ENCODE peak calls at places on chromosome 14, in five cellular contexts. One of them, this sample, is unnamed.

GRCh38 chr14:103348154-103348553 is 14.1 kb downstream of the EIF5 start:
- DNase-seq in astrocyte of the spinal cord: peak; percentile 53
- DNase-seq in hepatocyte: no peak
- DNase-seq in AG10803: no peak
- DNase-seq in epithelial cell of esophagus: no peak
- DNase-seq in this sample: no peak

GRCh38 chr14:65038966-65039365 is 52.3 kb downstream of the FNTB start:
- DNase-seq in hepatocyte: no peak
- DNase-seq in epithelial cell of esophagus: no peak
- DNase-seq in AG10803: no peak
- DNase-seq in astrocyte of the spinal cord: no peak
- DNase-seq in this sample: no peak

GRCh38 chr14:93430889-93431670 is at the start of gene UNC79:
- DNase-seq in epithelial cell of esophagus: peak; percentile 24
- DNase-seq in astrocyte of the spinal cord: no peak
- DNase-seq in hepatocyte: peak; percentile 76
- DNase-seq in AG10803: no peak
- DNase-seq in this sample: peak; percentile 1

GRCh38 chr14:55671641-55672040 is 91.6 kb downstream of the KTN1 start:
- DNase-seq in AG10803: peak; percentile 11
- DNase-seq in hepatocyte: no peak
- DNase-seq in astrocyte of the spinal cord: no peak
- DNase-seq in epithelial cell of esophagus: no peak
- DNase-seq in this sample: no peak

GRCh38 chr14:67764496-67764895 is 51.9 kb downstream of the ZFYVE26 start:
- DNase-seq in hepatocyte: peak; percentile 41
- DNase-seq in AG10803: no peak
- DNase-seq in epithelial cell of esophagus: peak; percentile 43
- DNase-seq in astrocyte of the spinal cord: no peak
- DNase-seq in this sample: no peak

GRCh38 chr14:90548455-90548854 is 151.6 kb downstream of the CALM1 start:
- DNase-seq in hepatocyte: no peak
- DNase-seq in AG10803: no peak
- DNase-seq in epithelial cell of esophagus: no peak
- DNase-seq in astrocyte of the spinal cord: no peak
- DNase-seq in this sample: no peak

GRCh38 chr14:105343194-105343593 is 28.6 kb downstream of the PACS2 start:
- DNase-seq in AG10803: no peak
- DNase-seq in hepatocyte: no peak
- DNase-seq in astrocyte of the spinal cord: no peak
- DNase-seq in epithelial cell of esophagus: no peak
- DNase-seq in this sample: no peak

GRCh38 chr14:101184562-101184961 is 281.0 kb upstream of the RTL1 start:
- DNase-seq in epithelial cell of esophagus: no peak
- DNase-seq in AG10803: no peak
- DNase-seq in astrocyte of the spinal cord: no peak
- DNase-seq in hepatocyte: no peak
- DNase-seq in this sample: no peak

GRCh38 chr14:74595006-74595735 is 16.9 kb downstream of the LTBP2 start:
- DNase-seq in epithelial cell of esophagus: no peak
- DNase-seq in astrocyte of the spinal cord: peak; percentile 68
- DNase-seq in AG10803: peak; percentile 93
- DNase-seq in hepatocyte: no peak
- DNase-seq in this sample: peak; percentile 90

GRCh38 chr14:100138082-100138787 is 21.2 kb downstream of the DEGS2 start:
- DNase-seq in astrocyte of the spinal cord: no peak
- DNase-seq in hepatocyte: no peak
- DNase-seq in AG10803: no peak
- DNase-seq in epithelial cell of esophagus: no peak
- DNase-seq in this sample: no peak

GRCh38 chr14:104081951-104082464 is 3.5 kb upstream of the ASPG start:
- DNase-seq in astrocyte of the spinal cord: no peak
- DNase-seq in hepatocyte: no peak
- DNase-seq in AG10803: no peak
- DNase-seq in epithelial cell of esophagus: no peak
- DNase-seq in this sample: no peak

GRCh38 chr14:99522457-99522891 is 41.3 kb downstream of the CCNK start:
- DNase-seq in astrocyte of the spinal cord: peak; percentile 47
- DNase-seq in epithelial cell of esophagus: peak; percentile 43
- DNase-seq in hepatocyte: peak; percentile 81
- DNase-seq in AG10803: peak; percentile 60
- DNase-seq in this sample: peak; percentile 49

GRCh38 chr14:45089813-45090212 is 5.9 kb downstream of the PRPF39 start:
- DNase-seq in AG10803: peak; percentile 23
- DNase-seq in hepatocyte: no peak
- DNase-seq in astrocyte of the spinal cord: peak; percentile 40
- DNase-seq in epithelial cell of esophagus: peak; percentile 87
- DNase-seq in this sample: no peak

GRCh38 chr14:105532735-105533141 is 6.4 kb downstream of the TMEM121 start:
- DNase-seq in hepatocyte: peak; percentile 4
- DNase-seq in epithelial cell of esophagus: no peak
- DNase-seq in AG10803: peak; percentile 17
- DNase-seq in astrocyte of the spinal cord: no peak
- DNase-seq in this sample: peak; percentile 41

GRCh38 chr14:99524804-99525698 is 43.8 kb downstream of the CCNK start:
- DNase-seq in epithelial cell of esophagus: peak; percentile 60
- DNase-seq in AG10803: peak; percentile 48
- DNase-seq in hepatocyte: peak; percentile 69
- DNase-seq in astrocyte of the spinal cord: peak; percentile 50
- DNase-seq in this sample: peak; percentile 69

GRCh38 chr14:87161502-87161901 is 831.5 kb downstream of the GALC start:
- DNase-seq in hepatocyte: no peak
- DNase-seq in AG10803: no peak
- DNase-seq in epithelial cell of esophagus: no peak
- DNase-seq in astrocyte of the spinal cord: no peak
- DNase-seq in this sample: no peak

GRCh38 chr14:24631749-24632335 is 2.1 kb downstream of the GZMB start:
- DNase-seq in hepatocyte: no peak
- DNase-seq in astrocyte of the spinal cord: no peak
- DNase-seq in AG10803: no peak
- DNase-seq in epithelial cell of esophagus: no peak
- DNase-seq in this sample: no peak

GRCh38 chr14:68979722-68980552 is 835 bp upstream of the ACTN1 start:
- DNase-seq in astrocyte of the spinal cord: peak; percentile 56
- DNase-seq in AG10803: peak; percentile 70
- DNase-seq in hepatocyte: peak; percentile 65
- DNase-seq in epithelial cell of esophagus: peak; percentile 64
- DNase-seq in this sample: peak; percentile 22

GRCh38 chr14:54420478-54421116 is 20.6 kb downstream of the CNIH1 start:
- DNase-seq in astrocyte of the spinal cord: peak; percentile 64
- DNase-seq in AG10803: peak; percentile 51
- DNase-seq in epithelial cell of esophagus: peak; percentile 57
- DNase-seq in hepatocyte: peak; percentile 61
- DNase-seq in this sample: peak; percentile 69

GRCh38 chr14:63276492-63277342 is 42.0 kb downstream of the GPHB5 start:
- DNase-seq in hepatocyte: peak; percentile 75
- DNase-seq in astrocyte of the spinal cord: peak; percentile 59
- DNase-seq in AG10803: peak; percentile 62
- DNase-seq in epithelial cell of esophagus: peak; percentile 69
- DNase-seq in this sample: peak; percentile 82

GRCh38 chr14:63157195-63157594 is 47.0 kb upstream of the RHOJ start:
- DNase-seq in astrocyte of the spinal cord: no peak
- DNase-seq in AG10803: no peak
- DNase-seq in hepatocyte: no peak
- DNase-seq in epithelial cell of esophagus: no peak
- DNase-seq in this sample: no peak

GRCh38 chr14:88785911-88786310 is 6.8 kb downstream of the EML5 start:
- DNase-seq in AG10803: no peak
- DNase-seq in hepatocyte: no peak
- DNase-seq in astrocyte of the spinal cord: no peak
- DNase-seq in epithelial cell of esophagus: no peak
- DNase-seq in this sample: no peak

GRCh38 chr14:66508547-66508845 is 549 bp downstream of the GPHN start:
- DNase-seq in hepatocyte: no peak
- DNase-seq in epithelial cell of esophagus: no peak
- DNase-seq in astrocyte of the spinal cord: no peak
- DNase-seq in AG10803: no peak
- DNase-seq in this sample: no peak

GRCh38 chr14:75711796-75712211 is 50.8 kb downstream of the TTLL5 start:
- DNase-seq in hepatocyte: peak; percentile 87
- DNase-seq in epithelial cell of esophagus: peak; percentile 94
- DNase-seq in astrocyte of the spinal cord: peak; percentile 93
- DNase-seq in AG10803: peak; percentile 87
- DNase-seq in this sample: peak; percentile 81

GRCh38 chr14:20934148-20934762 is 21.0 kb upstream of the RNASE2 start:
- DNase-seq in AG10803: peak; percentile 9
- DNase-seq in hepatocyte: peak; percentile 36
- DNase-seq in astrocyte of the spinal cord: no peak
- DNase-seq in epithelial cell of esophagus: peak; percentile 8
- DNase-seq in this sample: peak; percentile 8

GRCh38 chr14:39232554-39233415 is 930 bp upstream of the MIA2 start:
- DNase-seq in astrocyte of the spinal cord: peak; percentile 77
- DNase-seq in AG10803: peak; percentile 81
- DNase-seq in hepatocyte: peak; percentile 30
- DNase-seq in epithelial cell of esophagus: peak; percentile 38
- DNase-seq in this sample: peak; percentile 83

GRCh38 chr14:81727243-81727642 is 193.6 kb upstream of the SEL1L start:
- DNase-seq in astrocyte of the spinal cord: peak; percentile 16
- DNase-seq in hepatocyte: peak; percentile 68
- DNase-seq in epithelial cell of esophagus: peak; percentile 23
- DNase-seq in AG10803: no peak
- DNase-seq in this sample: no peak

GRCh38 chr14:74085047-74085637 is 386 bp downstream of the LIN52 start:
- DNase-seq in epithelial cell of esophagus: peak; percentile 48
- DNase-seq in hepatocyte: peak; percentile 36
- DNase-seq in AG10803: peak; percentile 36
- DNase-seq in astrocyte of the spinal cord: peak; percentile 38
- DNase-seq in this sample: no peak

GRCh38 chr14:41144370-41144769 is 462.3 kb upstream of the LRFN5 start:
- DNase-seq in AG10803: no peak
- DNase-seq in hepatocyte: no peak
- DNase-seq in astrocyte of the spinal cord: no peak
- DNase-seq in epithelial cell of esophagus: no peak
- DNase-seq in this sample: no peak

GRCh38 chr14:77988096-77988870 is 181.9 kb upstream of the NRXN3 start:
- DNase-seq in epithelial cell of esophagus: no peak
- DNase-seq in AG10803: no peak
- DNase-seq in hepatocyte: no peak
- DNase-seq in astrocyte of the spinal cord: no peak
- DNase-seq in this sample: peak; percentile 53

GRCh38 chr14:69314327-69314726 is 54.4 kb downstream of the GALNT16 start:
- DNase-seq in epithelial cell of esophagus: no peak
- DNase-seq in AG10803: no peak
- DNase-seq in hepatocyte: no peak
- DNase-seq in astrocyte of the spinal cord: no peak
- DNase-seq in this sample: no peak

GRCh38 chr14:35821546-35822411 is 4.4 kb upstream of the BRMS1L start:
- DNase-seq in epithelial cell of esophagus: peak; percentile 68
- DNase-seq in astrocyte of the spinal cord: peak; percentile 19
- DNase-seq in hepatocyte: no peak
- DNase-seq in AG10803: peak; percentile 43
- DNase-seq in this sample: peak; percentile 59

GRCh38 chr14:73662439-73663056 is 17.8 kb downstream of the DNAL1 start:
- DNase-seq in epithelial cell of esophagus: peak; percentile 94
- DNase-seq in hepatocyte: peak; percentile 68
- DNase-seq in astrocyte of the spinal cord: peak; percentile 90
- DNase-seq in AG10803: peak; percentile 94
- DNase-seq in this sample: peak; percentile 93

GRCh38 chr14:25516838-25517237 is 466.9 kb upstream of the STXBP6 start:
- DNase-seq in hepatocyte: no peak
- DNase-seq in astrocyte of the spinal cord: no peak
- DNase-seq in epithelial cell of esophagus: no peak
- DNase-seq in AG10803: no peak
- DNase-seq in this sample: no peak

GRCh38 chr14:65070710-65071033 is 31.6 kb downstream of the MAX start:
- DNase-seq in epithelial cell of esophagus: no peak
- DNase-seq in AG10803: peak; percentile 20
- DNase-seq in hepatocyte: no peak
- DNase-seq in astrocyte of the spinal cord: peak; percentile 24
- DNase-seq in this sample: no peak

GRCh38 chr14:57943038-57943437 is 77.1 kb upstream of the SLC35F4 start:
- DNase-seq in astrocyte of the spinal cord: no peak
- DNase-seq in AG10803: no peak
- DNase-seq in epithelial cell of esophagus: no peak
- DNase-seq in hepatocyte: no peak
- DNase-seq in this sample: no peak
- TF ChIP-seq CTCF in astrocyte of the spinal cord: no peak
- TF ChIP-seq CTCF in AG10803: no peak
- TF ChIP-seq CTCF in epithelial cell of esophagus: no peak
- TF ChIP-seq CTCF in hepatocyte: no peak
- TF ChIP-seq CTCF in this sample: no peak

GRCh38 chr14:102234331-102235264 is 70.4 kb downstream of the MOK start:
- DNase-seq in astrocyte of the spinal cord: no peak
- DNase-seq in hepatocyte: no peak
- DNase-seq in AG10803: no peak
- DNase-seq in epithelial cell of esophagus: no peak
- DNase-seq in this sample: peak; percentile 54
- H3K4me3 ChIP-seq in astrocyte of the spinal cord: peak overlapping the region; percentile 24
- H3K4me3 ChIP-seq in hepatocyte: no peak overlapping the region
- H3K4me3 ChIP-seq in AG10803: no peak overlapping the region
- H3K4me3 ChIP-seq in epithelial cell of esophagus: no peak overlapping the region
- H3K4me3 ChIP-seq in this sample: peak overlapping the region; percentile 65

GRCh38 chr14:86038401-86038985 is 508.5 kb downstream of the FLRT2 start:
- DNase-seq in epithelial cell of esophagus: peak; percentile 73
- DNase-seq in hepatocyte: peak; percentile 77
- DNase-seq in AG10803: peak; percentile 39
- DNase-seq in astrocyte of the spinal cord: peak; percentile 49
- DNase-seq in this sample: peak; percentile 53
- TF ChIP-seq CTCF in epithelial cell of esophagus: peak; percentile 80
- TF ChIP-seq CTCF in hepatocyte: peak; percentile 62
- TF ChIP-seq CTCF in AG10803: peak; percentile 77
- TF ChIP-seq CTCF in astrocyte of the spinal cord: peak; percentile 82
- TF ChIP-seq CTCF in this sample: peak; percentile 73

DNA sequence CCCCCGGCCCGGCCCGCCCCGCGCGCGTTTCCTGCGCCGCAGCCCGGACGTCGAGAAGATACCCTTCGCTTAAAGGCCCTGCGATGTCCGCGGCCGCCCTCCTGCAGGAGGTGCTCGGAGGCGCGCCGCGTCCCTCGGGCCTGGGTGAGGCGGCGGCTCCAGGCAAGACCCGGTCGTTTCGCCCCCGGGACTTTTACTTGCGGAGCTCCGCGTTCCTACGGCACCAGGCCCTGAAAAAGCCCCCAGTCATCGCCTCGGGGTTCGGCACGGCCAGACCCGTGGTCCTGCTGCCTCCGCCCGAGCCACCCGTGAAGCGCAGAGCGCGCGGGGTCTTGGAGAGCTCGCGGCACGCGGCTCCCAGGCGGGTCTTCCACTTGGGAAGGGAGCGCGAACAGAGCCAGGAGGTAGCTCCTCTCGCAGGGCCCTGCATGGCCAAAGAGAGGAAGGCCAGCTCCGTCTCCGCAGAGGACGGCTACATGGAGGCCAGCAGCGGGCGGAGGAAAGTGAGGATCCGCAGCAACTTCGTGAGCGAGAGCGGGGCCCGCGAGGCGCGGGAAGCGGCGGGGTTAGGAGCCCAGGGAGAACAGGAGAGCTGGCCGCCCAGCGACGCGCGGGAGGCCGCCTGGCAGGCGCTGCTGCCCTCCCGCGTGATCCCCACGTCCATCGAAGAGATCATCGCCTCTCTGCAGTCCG is 26.9 kb downstream of the TTC6 start:
- DNase-seq in astrocyte of the spinal cord: peak; percentile 54
- DNase-seq in AG10803: peak; percentile 25
- DNase-seq in epithelial cell of esophagus: no peak
- DNase-seq in hepatocyte: peak; percentile 25
- DNase-seq in this sample: peak; percentile 14
- H3K4me3 ChIP-seq in astrocyte of the spinal cord: peak overlapping the region; percentile 30
- H3K4me3 ChIP-seq in AG10803: peak overlapping the region; percentile 44
- H3K4me3 ChIP-seq in epithelial cell of esophagus: no peak overlapping the region
- H3K4me3 ChIP-seq in hepatocyte: peak overlapping the region; percentile 3
- H3K4me3 ChIP-seq in this sample: peak overlapping the region; percentile 29

This sample was measured in fibroblast of the aortic adventitia.